ENCODE peak calls at places on chromosomes 6 and 20, in five cellular contexts. One of them, this sample, is unnamed.

GRCh38 chr6:159094444-159095252 is 49.9 kb upstream of the TAGAP start:
- DNase-seq in endothelial cell: no peak
- DNase-seq in fibroblast of mammary gland: no peak
- DNase-seq in lower lobe of right lung: no peak
- DNase-seq in choroid plexus epithelial cell: no peak
- DNase-seq in this sample: no peak

GRCh38 chr6:154561750-154562149 is 51.3 kb upstream of the CNKSR3 start:
- DNase-seq in endothelial cell: no peak
- DNase-seq in fibroblast of mammary gland: no peak
- DNase-seq in lower lobe of right lung: no peak
- DNase-seq in choroid plexus epithelial cell: no peak
- DNase-seq in this sample: no peak

GRCh38 chr6:86500035-86500434 is 437.3 kb upstream of the HTR1E start:
- DNase-seq in endothelial cell: no peak
- DNase-seq in fibroblast of mammary gland: no peak
- DNase-seq in lower lobe of right lung: no peak
- DNase-seq in choroid plexus epithelial cell: no peak
- DNase-seq in this sample: no peak

GRCh38 chr6:47787620-47788497 is 6.0 kb downstream of the OPN5 start:
- DNase-seq in endothelial cell: peak
- DNase-seq in fibroblast of mammary gland: peak
- DNase-seq in lower lobe of right lung: peak
- DNase-seq in choroid plexus epithelial cell: peak
- DNase-seq in this sample: peak

GRCh38 chr6:3825331-3825831 is 23.8 kb upstream of the FAM50B start:
- DNase-seq in endothelial cell: peak
- DNase-seq in fibroblast of mammary gland: peak
- DNase-seq in lower lobe of right lung: peak
- DNase-seq in choroid plexus epithelial cell: peak
- DNase-seq in this sample: peak

GRCh38 chr6:90217621-90218496 is 78.8 kb downstream of the BACH2 start:
- DNase-seq in endothelial cell: peak
- DNase-seq in fibroblast of mammary gland: peak
- DNase-seq in lower lobe of right lung: peak
- DNase-seq in choroid plexus epithelial cell: no peak
- DNase-seq in this sample: no peak

GRCh38 chr6:10441655-10442009 is 26.8 kb upstream of the TFAP2A start:
- DNase-seq in endothelial cell: no peak
- DNase-seq in fibroblast of mammary gland: no peak
- DNase-seq in lower lobe of right lung: no peak
- DNase-seq in choroid plexus epithelial cell: no peak
- DNase-seq in this sample: no peak

GRCh38 chr6:98946877-98947410 is 802 bp downstream of the FBXL4 start:
- DNase-seq in endothelial cell: no peak
- DNase-seq in fibroblast of mammary gland: peak
- DNase-seq in lower lobe of right lung: peak
- DNase-seq in choroid plexus epithelial cell: peak
- DNase-seq in this sample: peak

GRCh38 chr6:143111443-143111842 is 50.8 kb downstream of the AIG1 start:
- DNase-seq in endothelial cell: no peak
- DNase-seq in fibroblast of mammary gland: no peak
- DNase-seq in lower lobe of right lung: no peak
- DNase-seq in choroid plexus epithelial cell: no peak
- DNase-seq in this sample: no peak

GRCh38 chr6:38279423-38279822 is 360.3 kb downstream of the BTBD9 start:
- DNase-seq in endothelial cell: no peak
- DNase-seq in fibroblast of mammary gland: no peak
- DNase-seq in lower lobe of right lung: no peak
- DNase-seq in choroid plexus epithelial cell: no peak
- DNase-seq in this sample: no peak

GRCh38 chr20:23630392-23630849 is 7.3 kb downstream of the CST3 start:
- DNase-seq in endothelial cell: no peak
- DNase-seq in fibroblast of mammary gland: no peak
- DNase-seq in lower lobe of right lung: no peak
- DNase-seq in choroid plexus epithelial cell: no peak
- DNase-seq in this sample: no peak

GRCh38 chr6:169618526-169619490 is 83.0 kb downstream of the WDR27 start:
- DNase-seq in endothelial cell: no peak
- DNase-seq in fibroblast of mammary gland: peak
- DNase-seq in lower lobe of right lung: no peak
- DNase-seq in choroid plexus epithelial cell: peak
- DNase-seq in this sample: peak

GRCh38 chr6:144840619-144841018 is 555.5 kb downstream of the UTRN start:
- DNase-seq in endothelial cell: no peak
- DNase-seq in fibroblast of mammary gland: no peak
- DNase-seq in lower lobe of right lung: no peak
- DNase-seq in choroid plexus epithelial cell: peak
- DNase-seq in this sample: no peak

GRCh38 chr6:158376650-158377081 is 64.4 kb downstream of the TULP4 start:
- DNase-seq in endothelial cell: no peak
- DNase-seq in fibroblast of mammary gland: peak
- DNase-seq in lower lobe of right lung: no peak
- DNase-seq in choroid plexus epithelial cell: no peak
- DNase-seq in this sample: peak

GRCh38 chr6:36436466-36436865 is 6.2 kb downstream of the PXT1 start:
- DNase-seq in endothelial cell: no peak
- DNase-seq in fibroblast of mammary gland: peak
- DNase-seq in lower lobe of right lung: no peak
- DNase-seq in choroid plexus epithelial cell: peak
- DNase-seq in this sample: peak

GRCh38 chr6:159890802-159891201 is at the start of gene MAS1:
- DNase-seq in endothelial cell: no peak
- DNase-seq in fibroblast of mammary gland: no peak
- DNase-seq in lower lobe of right lung: no peak
- DNase-seq in choroid plexus epithelial cell: no peak
- DNase-seq in this sample: no peak

GRCh38 chr6:149831380-149831820 is 32.8 kb downstream of the LRP11 start:
- DNase-seq in endothelial cell: no peak
- DNase-seq in fibroblast of mammary gland: no peak
- DNase-seq in lower lobe of right lung: no peak
- DNase-seq in choroid plexus epithelial cell: no peak
- DNase-seq in this sample: no peak

GRCh38 chr6:118894425-118895240 is 681 bp downstream of the ASF1A start:
- DNase-seq in endothelial cell: peak
- DNase-seq in fibroblast of mammary gland: peak
- DNase-seq in lower lobe of right lung: peak
- DNase-seq in choroid plexus epithelial cell: peak
- DNase-seq in this sample: peak

GRCh38 chr6:3310710-3311109 is 52.0 kb downstream of the PSMG4 start:
- DNase-seq in endothelial cell: no peak
- DNase-seq in fibroblast of mammary gland: no peak
- DNase-seq in lower lobe of right lung: no peak
- DNase-seq in choroid plexus epithelial cell: no peak
- DNase-seq in this sample: no peak

GRCh38 chr6:106799008-106799952 is 169.9 kb downstream of the QRSL1 start:
- DNase-seq in endothelial cell: no peak
- DNase-seq in fibroblast of mammary gland: peak
- DNase-seq in lower lobe of right lung: no peak
- DNase-seq in choroid plexus epithelial cell: peak
- DNase-seq in this sample: peak

GRCh38 chr20:56985286-56985685 is 281.2 kb downstream of the BMP7 start:
- DNase-seq in endothelial cell: no peak
- DNase-seq in fibroblast of mammary gland: peak
- DNase-seq in lower lobe of right lung: no peak
- DNase-seq in choroid plexus epithelial cell: peak
- DNase-seq in this sample: no peak

GRCh38 chr6:26536571-26537159 is 1.5 kb upstream of the HMGN4 start:
- DNase-seq in endothelial cell: peak
- DNase-seq in fibroblast of mammary gland: peak
- DNase-seq in lower lobe of right lung: no peak
- DNase-seq in choroid plexus epithelial cell: peak
- DNase-seq in this sample: peak

GRCh38 chr6:135306740-135307420 is 125.8 kb downstream of the MYB start:
- DNase-seq in endothelial cell: no peak
- DNase-seq in fibroblast of mammary gland: peak
- DNase-seq in lower lobe of right lung: no peak
- DNase-seq in choroid plexus epithelial cell: no peak
- DNase-seq in this sample: no peak

GRCh38 chr6:1885576-1886003 is 275.9 kb downstream of the FOXC1 start:
- DNase-seq in endothelial cell: no peak
- DNase-seq in fibroblast of mammary gland: no peak
- DNase-seq in lower lobe of right lung: no peak
- DNase-seq in choroid plexus epithelial cell: peak
- DNase-seq in this sample: peak

GRCh38 chr20:12729326-12729725 is 279.4 kb upstream of the SPTLC3 start:
- DNase-seq in endothelial cell: no peak
- DNase-seq in fibroblast of mammary gland: no peak
- DNase-seq in lower lobe of right lung: no peak
- DNase-seq in choroid plexus epithelial cell: no peak
- DNase-seq in this sample: no peak

GRCh38 chr6:5506575-5506974 is 245.3 kb downstream of the FARS2 start:
- DNase-seq in endothelial cell: no peak
- DNase-seq in fibroblast of mammary gland: no peak
- DNase-seq in lower lobe of right lung: no peak
- DNase-seq in choroid plexus epithelial cell: no peak
- DNase-seq in this sample: no peak

GRCh38 chr6:20038805-20039204 is 173.5 kb downstream of the MBOAT1 start:
- DNase-seq in endothelial cell: no peak
- DNase-seq in fibroblast of mammary gland: peak
- DNase-seq in lower lobe of right lung: no peak
- DNase-seq in choroid plexus epithelial cell: peak
- DNase-seq in this sample: no peak

GRCh38 chr6:52995913-52996685 is 1.0 kb upstream of the GSTA4 start:
- DNase-seq in endothelial cell: peak
- DNase-seq in fibroblast of mammary gland: peak
- DNase-seq in lower lobe of right lung: peak
- DNase-seq in choroid plexus epithelial cell: peak
- DNase-seq in this sample: peak

GRCh38 chr6:161029195-161029809 is 37.7 kb downstream of the MAP3K4 start:
- DNase-seq in endothelial cell: no peak
- DNase-seq in fibroblast of mammary gland: peak
- DNase-seq in lower lobe of right lung: no peak
- DNase-seq in choroid plexus epithelial cell: peak
- DNase-seq in this sample: peak

GRCh38 chr20:59171986-59172385 is 8.4 kb downstream of the ZNF831 start:
- DNase-seq in endothelial cell: no peak
- DNase-seq in fibroblast of mammary gland: no peak
- DNase-seq in lower lobe of right lung: no peak
- DNase-seq in choroid plexus epithelial cell: no peak
- DNase-seq in this sample: no peak